ENCODE peak calls at places on chromosome 4, in five cellular contexts. K is H1, U is testis, A is GM23248, E is right atrium auricular region. P is an unnamed sample.

GRCh38 chr4:77586953-77587383 is 18.7 kb upstream of the CXCL13 start:
- DNase-seq in K (no peak), U (no peak), A (peak), E (no peak), P (no peak)

GRCh38 chr4:38821739-38822138 is 17.1 kb upstream of the TLR1 start:
- DNase-seq in K (no peak), U (no peak), A (no peak), E (no peak), P (no peak)

GRCh38 chr4:40227284-40227683 is 30.5 kb downstream of the RHOH start:
- DNase-seq in K (no peak), U (no peak), A (no peak), E (no peak), P (no peak)

GRCh38 chr4:147019061-147019460 is 73.4 kb upstream of the TTC29 start:
- DNase-seq in K (no peak), U (peak), A (peak), E (peak), P (peak)

GRCh38 chr4:147768113-147768512 is 36.2 kb downstream of the ARHGAP10 start:
- DNase-seq in K (no peak), U (no peak), A (peak), E (no peak), P (no peak)

GRCh38 chr4:137755033-137755471 is 222.8 kb upstream of the PCDH18 start:
- DNase-seq in K (no peak), U (no peak), A (peak), E (no peak), P (no peak)

GRCh38 chr4:74793757-74794340 is 474 bp downstream of the BTC start:
- DNase-seq in K (peak), U (peak), A (peak), E (no peak), P (peak)

GRCh38 chr4:156102411-156102810 is 148.7 kb upstream of the CTSO start:
- DNase-seq in K (no peak), U (no peak), A (no peak), E (no peak), P (no peak)

GRCh38 chr4:188941524-188942109 is 802.4 kb downstream of the TRIML1 start:
- DNase-seq in K (no peak), U (no peak), A (peak), E (no peak), P (no peak)

GRCh38 chr4:37243722-37244582 is 591 bp upstream of the NWD2 start:
- DNase-seq in K (peak), U (peak), A (no peak), E (no peak), P (no peak)

GRCh38 chr4:57055873-57056272 is 54.3 kb downstream of the IGFBP7 start:
- DNase-seq in K (no peak), U (no peak), A (no peak), E (peak), P (no peak)

GRCh38 chr4:7654550-7655266 is 220.0 kb upstream of the PSAPL1 start:
- DNase-seq in K (no peak), U (no peak), A (no peak), E (no peak), P (no peak)

GRCh38 chr4:51872283-51872997 is 29.5 kb downstream of the DCUN1D4 start:
- DNase-seq in K (no peak), U (no peak), A (no peak), E (no peak), P (no peak)

GRCh38 chr4:7254736-7255487 is 62.6 kb downstream of the SORCS2 start:
- DNase-seq in K (no peak), U (no peak), A (peak), E (no peak), P (no peak)

GRCh38 chr4:40195182-40196177 is 1.4 kb upstream of the RHOH start:
- DNase-seq in K (no peak), U (no peak), A (no peak), E (no peak), P (no peak)

GRCh38 chr4:5993063-5993745 is 25.0 kb downstream of the C4orf50 start:
- DNase-seq in K (no peak), U (no peak), A (no peak), E (no peak), P (no peak)

GRCh38 chr4:39255266-39255665 is 72.9 kb downstream of the WDR19 start:
- DNase-seq in K (no peak), U (no peak), A (peak), E (no peak), P (no peak)

GRCh38 chr4:154807042-154807630 is 26.1 kb downstream of the RBM46 start:
- DNase-seq in K (no peak), U (no peak), A (peak), E (no peak), P (no peak)

GRCh38 chr4:8906668-8906970 is 35.0 kb upstream of the HMX1 start:
- DNase-seq in K (no peak), U (no peak), A (no peak), E (no peak), P (no peak)

GRCh38 chr4:8818063-8818881 is 53.4 kb downstream of the HMX1 start:
- DNase-seq in K (no peak), U (peak), A (no peak), E (peak), P (peak)

GRCh38 chr4:36241771-36242170 is 2.5 kb downstream of the ARAP2 start:
- DNase-seq in K (no peak), U (no peak), A (no peak), E (no peak), P (no peak)

GRCh38 chr4:128385683-128386304 is 98.2 kb upstream of the PGRMC2 start:
- DNase-seq in K (no peak), U (no peak), A (peak), E (no peak), P (no peak)

GRCh38 chr4:134470544-134470943 is 269.0 kb upstream of the PABPC4L start:
- DNase-seq in K (no peak), U (peak), A (no peak), E (no peak), P (no peak)

GRCh38 chr4:8702516-8703400 is 110.2 kb downstream of the CPZ start:
- DNase-seq in K (no peak), U (peak), A (no peak), E (no peak), P (no peak)

GRCh38 chr4:169337510-169337909 is 66.8 kb upstream of the SH3RF1 start:
- DNase-seq in K (no peak), U (no peak), A (peak), E (no peak), P (no peak)

GRCh38 chr4:80422727-80423404 is 87.3 kb downstream of the CFAP299 start:
- DNase-seq in K (no peak), U (no peak), A (no peak), E (no peak), P (no peak)

GRCh38 chr4:165192956-165193355 is 14.4 kb upstream of the KLHL2 start:
- DNase-seq in K (no peak), U (no peak), A (no peak), E (no peak), P (no peak)

GRCh38 chr4:99205104-99205979 is 13.7 kb downstream of the ADH6 start:
- DNase-seq in K (no peak), U (peak), A (peak), E (peak), P (peak)

GRCh38 chr4:39792128-39792527 is 94.2 kb downstream of the UBE2K start:
- DNase-seq in K (no peak), U (no peak), A (no peak), E (no peak), P (no peak)

GRCh38 chr4:109665783-109666455 is 37.3 kb downstream of the CASP6 start:
- DNase-seq in K (no peak), U (no peak), A (no peak), E (no peak), P (no peak)

GRCh38 chr4:1870328-1870577 is 940 bp upstream of the NSD2 start:
- DNase-seq in K (peak), U (peak), A (peak), E (peak), P (peak)

GRCh38 chr4:188779586-188779985 is 640.3 kb downstream of the TRIML1 start:
- DNase-seq in K (no peak), U (no peak), A (peak), E (no peak), P (no peak)

GRCh38 chr4:105765690-105766407 is 57.3 kb downstream of the GSTCD start:
- DNase-seq in K (peak), U (no peak), A (peak), E (no peak), P (no peak)

GRCh38 chr4:138749303-138749702 is 266.3 kb upstream of the NOCT start:
- DNase-seq in K (no peak), U (no peak), A (peak), E (no peak), P (no peak)

GRCh38 chr4:26326791-26327190 is 6.0 kb downstream of the RBPJ start:
- DNase-seq in K (no peak), U (no peak), A (peak), E (no peak), P (no peak)

GRCh38 chr4:12963912-12964311 is 520.2 kb downstream of the RAB28 start:
- DNase-seq in K (no peak), U (no peak), A (no peak), E (no peak), P (no peak)

GRCh38 chr4:168631241-168632151 is 134.6 kb downstream of the PALLD start:
- DNase-seq in K (peak), U (peak), A (peak), E (peak), P (peak)

GRCh38 chr4:26058537-26058936 is 144.5 kb downstream of the SMIM20 start:
- DNase-seq in K (no peak), U (no peak), A (no peak), E (no peak), P (no peak)

GRCh38 chr4:55866973-55867574 is 13.6 kb downstream of the EXOC1 start:
- DNase-seq in K (no peak), U (peak), A (peak), E (no peak), P (no peak)

GRCh38 chr4:67713531-67714247 is 12.7 kb upstream of the UBA6 start:
- DNase-seq in K (no peak), U (no peak), A (peak), E (no peak), P (no peak)

GRCh38 chr4:184392748-184393334 is 81.5 kb downstream of the IRF2 start:
- DNase-seq in K (no peak), U (no peak), A (peak), E (no peak), P (no peak)

GRCh38 chr4:184396001-184396400 is 78.3 kb downstream of the IRF2 start:
- DNase-seq in K (no peak), U (no peak), A (no peak), E (no peak), P (no peak)

GRCh38 chr4:184395451-184395917 is 78.9 kb downstream of the IRF2 start:
- DNase-seq in K (no peak), U (no peak), A (no peak), E (no peak), P (no peak)

GRCh38 chr4:184389978-184390518 is 84.3 kb downstream of the IRF2 start:
- DNase-seq in K (no peak), U (no peak), A (no peak), E (no peak), P (no peak)

GRCh38 chr4:184392321-184392720 is 82.0 kb downstream of the IRF2 start:
- DNase-seq in K (no peak), U (no peak), A (no peak), E (no peak), P (no peak)
- H3K27ac ChIP-seq in K (no peak), U (no peak), A (no peak), E (peak), P (peak)

GRCh38 chr4:3384391-3384770 is 57.4 kb upstream of the HGFAC start:
- DNase-seq in K (no peak), U (no peak), A (no peak), E (no peak), P (no peak)
- H3K27ac ChIP-seq in K (no peak), U (no peak), A (no peak), E (no peak), P (peak)

GRCh38 chr4:143421609-143422008 is 84.9 kb downstream of the GAB1 start:
- DNase-seq in K (no peak), U (no peak), A (no peak), E (no peak), P (no peak)

GRCh38 chr4:143417679-143418403 is 81.2 kb downstream of the GAB1 start:
- DNase-seq in K (no peak), U (no peak), A (no peak), E (no peak), P (no peak)

GRCh38 chr4:143424276-143424675 is 87.6 kb downstream of the GAB1 start:
- DNase-seq in K (no peak), U (no peak), A (peak), E (no peak), P (no peak)

DNA sequence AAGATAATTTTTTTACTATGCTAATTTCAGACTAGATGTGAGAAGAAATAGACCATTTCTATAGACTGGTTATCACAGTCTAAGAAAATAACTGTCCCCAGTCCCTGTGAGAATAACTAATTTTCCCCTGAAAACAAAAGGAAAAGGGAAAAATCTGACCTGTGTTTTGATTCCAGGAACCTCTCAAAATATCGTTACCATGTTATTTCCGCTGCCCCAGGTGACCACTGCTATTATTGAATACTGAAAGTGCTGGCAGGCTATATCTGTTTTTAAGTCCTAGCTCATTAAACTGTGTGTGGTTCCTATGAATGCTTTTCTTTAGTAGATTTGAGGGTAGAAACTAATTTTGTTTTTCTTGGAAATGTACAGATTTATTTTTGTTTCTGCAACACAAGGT is 83.6 kb downstream of the GAB1 start:
- DNase-seq in K (no peak), U (no peak), A (no peak), E (no peak), P (no peak)
- H3K27ac ChIP-seq in K (no peak), U (no peak), A (no peak), E (peak), P (no peak)

DNA sequence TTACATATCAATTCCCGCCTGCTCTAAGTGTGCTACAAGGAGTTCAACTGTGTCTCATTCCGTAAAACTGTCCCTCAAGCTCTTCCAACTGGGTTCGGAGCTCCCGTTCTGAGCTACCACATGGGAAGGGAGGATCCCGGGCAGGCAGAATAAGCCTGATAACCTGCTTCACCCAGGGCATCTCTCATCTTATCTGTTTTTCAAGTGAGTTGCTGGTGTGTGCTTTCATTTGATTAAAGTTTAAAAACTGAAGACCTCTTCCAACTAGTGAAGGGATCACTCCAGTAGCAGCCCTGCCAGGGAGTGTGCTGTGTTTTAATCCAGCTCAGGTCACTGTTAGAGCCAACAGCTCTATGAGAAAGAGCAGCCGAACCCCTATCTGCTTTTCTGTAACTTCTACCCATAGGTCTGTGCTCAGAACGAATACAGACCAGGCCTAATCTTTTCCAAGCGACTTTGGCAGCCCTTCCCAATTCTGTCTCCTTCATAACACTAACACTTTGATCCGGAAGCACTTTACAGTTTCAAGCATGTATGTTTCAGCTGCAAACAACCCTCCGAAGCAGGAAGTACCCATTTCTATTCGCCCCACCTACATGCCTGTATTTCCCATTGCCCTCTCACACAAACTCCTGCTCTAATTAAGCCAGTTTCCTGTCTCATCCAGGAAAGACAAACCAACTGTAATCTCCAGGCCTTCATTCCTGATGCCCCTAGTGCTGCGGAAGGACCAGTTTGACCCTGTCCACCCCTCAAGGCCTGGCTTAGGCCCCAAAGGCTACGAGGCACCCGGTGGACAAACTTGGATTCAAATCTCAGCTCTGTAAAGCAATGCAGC is 60.9 kb downstream of the IRF2 start:
- DNase-seq in K (no peak), U (no peak), A (no peak), E (no peak), P (no peak)
- H3K27ac ChIP-seq in K (no peak), U (no peak), A (no peak), E (peak), P (peak)